ENCODE peak calls at places on chromosome 17, in five cellular contexts. D is heart left ventricle, A is stomach, M is adrenal gland, U is A549. F is an unnamed sample. For H3K4me1, the result is how much of the 10 kb centered on the place peaks cover.

GRCh38 chr17:49545811-49546545 is 29.7 kb upstream of the NXPH3 start:
- DNase-seq in U (no peak), A (no peak), M (no peak), D (no peak), F (no peak)

GRCh38 chr17:54901230-54901847 is 687 bp downstream of the TOM1L1 start:
- DNase-seq in M (peak), A (no peak), D (no peak), U (peak), F (no peak)

GRCh38 chr17:83119987-83120864 is 40.8 kb downstream of the METRNL start:
- DNase-seq in A (no peak), D (no peak), M (no peak), U (no peak), F (peak)

GRCh38 chr17:44331249-44331760 is 6.7 kb upstream of the SLC25A39 start:
- DNase-seq in A (peak), D (peak), M (peak), U (peak), F (peak)

GRCh38 chr17:57889892-57890856 is 40.3 kb upstream of the MRPS23 start:
- DNase-seq in A (peak), M (peak), U (peak), D (peak), F (peak)

GRCh38 chr17:61562287-61562686 is 28.7 kb downstream of the NACA2 start:
- DNase-seq in D (no peak), M (no peak), U (no peak), A (no peak), F (no peak)

GRCh38 chr17:42325026-42325425 is 36.7 kb downstream of the STAT5A start:
- DNase-seq in A (no peak), M (peak), D (no peak), U (peak), F (no peak)

GRCh38 chr17:79699386-79700036 is 31.2 kb upstream of the ENPP7 start:
- DNase-seq in U (no peak), A (no peak), M (no peak), D (no peak), F (no peak)

GRCh38 chr17:70603226-70603625 is 433.9 kb downstream of the KCNJ2 start:
- DNase-seq in M (no peak), A (no peak), U (no peak), D (no peak), F (no peak)

GRCh38 chr17:30234954-30235353 is 543 bp downstream of the SLC6A4 start:
- DNase-seq in A (no peak), D (no peak), M (no peak), U (no peak), F (no peak)

GRCh38 chr17:78364436-78365281 is 4.8 kb upstream of the SOCS3 start:
- DNase-seq in U (no peak), D (peak), M (no peak), A (no peak), F (no peak)

GRCh38 chr17:72677714-72678390 is 414.6 kb downstream of the SLC39A11 start:
- DNase-seq in U (no peak), A (no peak), D (no peak), M (no peak), F (no peak)

DNA sequence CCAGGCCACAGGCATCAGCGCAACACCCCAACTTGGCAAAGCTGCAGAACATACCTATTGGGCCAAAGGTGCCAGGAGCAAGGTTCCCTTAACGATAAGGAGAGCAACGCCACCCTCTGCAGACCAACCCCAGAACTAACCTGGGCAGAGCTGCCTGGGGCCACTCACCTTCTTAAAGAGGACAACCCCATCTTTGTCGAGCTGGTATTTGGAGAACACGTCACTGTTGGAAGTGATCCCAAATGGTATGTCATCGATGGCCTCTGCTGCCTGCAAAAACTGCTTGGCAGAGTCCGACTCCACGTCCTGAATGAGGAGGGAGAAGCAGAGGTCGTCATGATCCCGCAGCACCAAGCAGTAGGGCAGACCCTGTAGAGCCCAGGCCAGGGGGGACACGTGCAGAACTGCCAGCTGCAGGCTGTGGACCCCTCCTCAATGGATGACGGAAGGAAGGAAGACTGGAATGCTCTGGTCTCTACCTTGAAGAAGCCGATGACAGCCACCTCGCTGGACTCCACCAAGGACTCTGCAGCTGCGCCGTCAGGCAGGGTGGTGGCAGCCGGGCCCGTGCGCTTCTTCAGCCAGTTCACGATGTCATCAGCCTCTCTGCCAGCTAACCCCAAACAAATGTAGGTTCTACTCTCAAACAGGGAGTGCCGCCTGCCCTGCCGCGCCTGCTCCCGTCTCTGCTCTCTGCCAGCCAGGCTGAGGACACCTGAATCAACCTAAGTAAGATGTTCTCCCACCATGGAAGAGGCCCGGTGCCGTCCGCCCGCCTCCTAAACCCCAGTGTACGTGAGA is 5.2 kb downstream of the P4HB start:
- DNase-seq in M (peak), U (no peak), D (no peak), A (peak), F (no peak)
- TF ChIP-seq POLR2A in M (no peak), U (no peak), D (no peak), A (no peak), F (no peak)

GRCh38 chr17:2222301-2222700 is 81.3 kb downstream of the SMG6 start:
- DNase-seq in U (no peak), M (no peak), A (no peak), D (no peak), F (no peak)

GRCh38 chr17:2214887-2215615 is 88.5 kb downstream of the SMG6 start:
- DNase-seq in A (no peak), U (no peak), M (no peak), D (peak), F (no peak)

GRCh38 chr17:2215616-2216364 is 87.8 kb downstream of the SMG6 start:
- DNase-seq in D (peak), M (peak), A (peak), U (no peak), F (peak)

GRCh38 chr17:2214047-2214717 is 89.4 kb downstream of the SMG6 start:
- DNase-seq in D (peak), A (no peak), M (peak), U (no peak), F (peak)

GRCh38 chr17:2218426-2218825 is 85.2 kb downstream of the SMG6 start:
- DNase-seq in A (no peak), U (no peak), D (no peak), M (no peak), F (no peak)
- H3K4me1 ChIP-seq in A (under half), U (under half), D (under half), M (under half), F (under half)

GRCh38 chr17:68511254-68511670 is 968 bp upstream of the PRKAR1A start:
- DNase-seq in M (peak), A (no peak), D (no peak), U (peak), F (no peak)
- TF ChIP-seq CTCF in M (no peak), A (no peak), D (peak), U (no peak), F (no peak)

GRCh38 chr17:74545456-74546230 is at the start of gene CD300C:
- DNase-seq in D (no peak), A (no peak), U (no peak), M (no peak), F (peak)
- TF ChIP-seq POLR2A in D (no peak), A (no peak), U (no peak), M (no peak), F (no peak)

GRCh38 chr17:40535924-40536717 is 29.2 kb downstream of the CCR7 start:
- DNase-seq in D (peak), A (no peak), U (no peak), M (no peak), F (no peak)
- H3K4me1 ChIP-seq in D (under half), A (under half), U (half or more), M (under half), F (under half)

DNA sequence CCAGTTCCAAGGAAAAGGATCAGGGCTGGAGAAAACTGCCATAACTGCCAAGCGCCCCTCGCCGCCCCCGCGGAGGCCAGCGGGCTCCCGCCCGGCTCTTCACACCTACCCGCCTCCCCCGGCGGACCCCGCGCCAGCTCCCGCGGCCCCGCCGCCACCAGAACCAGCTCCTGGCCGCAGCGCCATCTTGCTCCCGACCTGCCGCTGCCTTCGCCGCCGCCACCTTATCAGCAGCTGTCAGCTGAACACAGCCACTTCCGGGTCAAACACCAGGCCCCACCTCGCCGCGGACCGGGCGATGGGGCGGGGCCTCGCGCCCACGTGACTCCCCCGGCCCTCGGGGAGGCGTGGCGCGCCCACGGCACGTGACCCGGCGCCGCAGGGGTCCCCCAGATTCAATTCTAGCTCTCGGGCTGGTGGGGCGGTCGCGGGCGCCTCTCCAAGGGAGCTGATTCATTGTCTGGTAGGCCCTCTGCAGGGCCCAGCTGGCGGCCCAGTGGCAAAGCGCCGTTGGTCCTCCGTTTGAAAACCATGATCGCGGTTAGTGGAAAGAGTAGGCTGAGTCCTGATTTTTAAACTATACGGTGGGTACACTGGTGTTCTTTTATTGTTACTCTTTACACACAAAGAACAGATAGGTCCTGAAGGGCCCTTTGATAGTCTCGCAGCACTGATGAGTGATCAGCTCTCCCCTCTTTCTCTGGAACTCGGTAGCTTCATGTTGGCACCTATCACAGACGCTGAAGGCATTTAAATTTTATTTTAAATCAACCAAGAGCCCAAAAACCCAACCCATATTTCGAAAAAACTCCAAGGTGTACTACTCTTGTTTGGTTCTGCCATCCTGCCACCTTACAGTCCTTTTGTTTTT is at the start of gene SYNRG:
- DNase-seq in D (peak), A (peak), U (peak), M (peak), F (peak)
- TF ChIP-seq CTCF in D (peak), A (no peak), U (peak), M (peak), F (peak)

DNA sequence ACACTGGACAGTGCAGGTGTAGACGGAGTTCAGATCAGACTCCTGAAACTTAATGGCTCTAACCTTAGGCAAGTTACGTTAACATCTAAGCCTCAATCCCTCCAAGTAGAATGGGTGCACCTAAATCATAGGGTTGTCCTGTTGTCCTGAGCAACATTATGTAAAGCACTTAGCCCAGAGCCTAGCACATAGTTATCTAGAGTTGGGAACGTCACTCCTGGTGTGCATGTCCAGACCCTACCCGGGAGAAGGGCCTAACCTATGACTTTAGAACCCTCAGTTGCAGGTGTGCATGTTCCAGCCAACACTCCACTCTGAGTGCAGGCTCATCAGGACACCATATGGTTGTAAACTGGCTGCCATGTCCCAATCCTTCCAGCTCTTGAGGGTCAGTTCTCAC is 26.0 kb downstream of the LIG3 start:
- DNase-seq in D (no peak), A (no peak), M (no peak), U (no peak), F (no peak)
- TF ChIP-seq POLR2A in D (no peak), A (no peak), M (no peak), U (no peak), F (no peak)

DNA sequence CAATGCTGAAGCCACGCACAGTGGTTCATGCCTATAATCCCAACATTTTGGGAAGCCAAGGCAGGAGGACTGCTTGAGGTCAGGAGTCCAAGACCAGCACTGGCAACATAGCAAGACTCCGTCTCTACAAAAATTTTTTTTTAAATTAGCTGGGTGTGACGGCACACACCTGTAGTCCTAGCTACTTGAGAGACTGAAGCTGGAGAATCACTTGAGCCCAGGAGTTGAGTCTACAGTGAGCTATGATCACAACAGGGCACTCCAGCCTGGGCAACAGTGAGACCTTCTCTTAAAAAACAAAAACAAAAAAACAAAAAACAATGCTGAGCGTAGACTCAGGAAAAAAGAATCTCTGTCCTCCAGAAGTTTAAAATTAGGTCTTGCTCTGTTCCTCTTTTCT is 6.1 kb downstream of the GNA13 start:
- DNase-seq in U (no peak), A (no peak), M (no peak), D (no peak), F (no peak)
- H3K4me1 ChIP-seq in U (under half), A (half or more), M (under half), D (under half), F (under half)

GRCh38 chr17:28715217-28715616 is 2.5 kb downstream of the RAB34 start:
- DNase-seq in M (no peak), U (no peak), D (no peak), A (no peak), F (no peak)

GRCh38 chr17:28718990-28719433 is 773 bp upstream of the RPL23A start:
- DNase-seq in A (no peak), U (no peak), D (no peak), M (no peak), F (no peak)

GRCh38 chr17:28716740-28717577 is 709 bp downstream of the RAB34 start:
- DNase-seq in M (peak), D (peak), U (no peak), A (no peak), F (no peak)

GRCh38 chr17:28718317-28718672 is 627 bp upstream of the RAB34 start:
- DNase-seq in M (no peak), U (no peak), D (no peak), A (no peak), F (no peak)

GRCh38 chr17:28717578-28718316 is at the start of gene RAB34:
- DNase-seq in M (peak), U (peak), A (peak), D (peak), F (peak)
- TF ChIP-seq CTCF in M (no peak), U (peak), A (no peak), D (peak), F (no peak)

F was measured in Peyer's patch.